ENCODE peak calls at places on chromosomes 3 and 15, in seven cellular contexts. V is astrocyte of the spinal cord; K is RWPE1; B is stimulated activated CD8-positive, alpha-beta memory T cell treated with anti-CD3 and anti-CD28 coated beads, Interleukin-7, amount 100 ng/mL, for 48 hours; O is KG1; M is LoVo; P is stimulated activated CD4-positive, alpha-beta T cell treated with anti-CD3 and anti-CD28 coated beads, Interleukin-2, amount 100 ng/mL, for 48 hours. A is an unnamed sample.

GRCh38 chr3:120203621-120204020 is 81.4 kb downstream of the GPR156 start:
- DNase-seq in B (no peak), M (no peak), K (no peak), V (no peak), O (no peak), P (no peak), A (no peak)

GRCh38 chr3:111978833-111979688 is at the start of gene ABHD10:
- DNase-seq in V (peak), O (peak), B (peak), P (peak), K (peak), M (peak), A (peak)

GRCh38 chr3:10352146-10352911 is 31.4 kb upstream of the SEC13 start:
- DNase-seq in B (no peak), O (no peak), V (peak), P (no peak), K (no peak), M (no peak), A (peak)

GRCh38 chr15:56759450-56759845 is 26.1 kb upstream of the ZNF280D start:
- DNase-seq in M (peak), V (peak), O (no peak), B (no peak), K (peak), P (no peak), A (peak)

GRCh38 chr15:80161473-80162016 is 8.7 kb downstream of the FAH start:
- DNase-seq in O (no peak), K (no peak), V (no peak), M (no peak), P (no peak), B (no peak), A (no peak)

GRCh38 chr3:159186581-159186980 is 384.7 kb downstream of the MFSD1 start:
- DNase-seq in O (no peak), K (no peak), B (no peak), P (no peak), V (no peak), M (no peak), A (no peak)

GRCh38 chr3:159583662-159584061 is 405.0 kb upstream of the IL12A start:
- DNase-seq in P (no peak), K (no peak), M (no peak), B (no peak), V (peak), O (no peak), A (no peak)

GRCh38 chr15:73851679-73852078 is 21.7 kb upstream of the TBC1D21 start:
- DNase-seq in M (peak), P (peak), K (peak), B (no peak), V (peak), O (peak), A (peak)

GRCh38 chr3:146594843-146595482 is 10.2 kb downstream of the PLSCR5 start:
- DNase-seq in B (no peak), V (peak), M (no peak), P (no peak), K (no peak), O (no peak), A (peak)

GRCh38 chr3:185070491-185071335 is 82.1 kb downstream of the C3orf70 start:
- DNase-seq in P (no peak), O (no peak), V (no peak), B (no peak), K (no peak), M (no peak), A (peak)

GRCh38 chr3:136381051-136381450 is 130.9 kb downstream of the PCCB start:
- DNase-seq in B (no peak), O (no peak), P (no peak), V (no peak), M (no peak), K (no peak), A (no peak)

GRCh38 chr15:49815506-49815905 is 194.7 kb downstream of the DTWD1 start:
- DNase-seq in P (no peak), V (no peak), O (no peak), K (no peak), B (no peak), M (no peak), A (no peak)

GRCh38 chr3:57164217-57164605 is 942 bp downstream of the IL17RD start:
- DNase-seq in V (peak), B (no peak), M (no peak), O (no peak), P (peak), K (no peak), A (no peak)

GRCh38 chr3:4772171-4772804 is 206.9 kb upstream of the BHLHE40 start:
- DNase-seq in P (no peak), V (peak), O (peak), M (no peak), K (peak), B (no peak), A (peak)

GRCh38 chr3:9779721-9780450 is 10.1 kb upstream of the CAMK1 start:
- DNase-seq in B (peak), V (no peak), K (no peak), P (no peak), M (no peak), O (peak), A (no peak)

GRCh38 chr15:85168642-85169173 is 187.1 kb downstream of the PDE8A start:
- DNase-seq in P (peak), B (no peak), O (peak), M (peak), K (peak), V (peak), A (no peak)

GRCh38 chr15:72389231-72389630 is 8.9 kb upstream of the TMEM202 start:
- DNase-seq in O (no peak), V (no peak), B (no peak), P (no peak), K (no peak), M (no peak), A (no peak)

GRCh38 chr3:170740726-170741591 is 129.0 kb downstream of the RPL22L1 start:
- DNase-seq in V (peak), P (no peak), B (no peak), K (peak), M (peak), O (no peak), A (peak)

GRCh38 chr15:77673801-77674317 is 41.1 kb upstream of the LINGO1 start:
- DNase-seq in V (no peak), P (no peak), M (no peak), B (no peak), K (no peak), O (no peak), A (no peak)

GRCh38 chr15:68512578-68512977 is 66.2 kb upstream of the CORO2B start:
- DNase-seq in B (no peak), P (no peak), K (no peak), M (no peak), V (no peak), O (no peak), A (no peak)

GRCh38 chr15:25737218-25737643 is 125.9 kb downstream of the ATP10A start:
- DNase-seq in V (peak), K (no peak), O (no peak), M (no peak), B (no peak), P (no peak), A (no peak)

GRCh38 chr3:69612791-69613190 is 126.5 kb upstream of the MITF start:
- DNase-seq in B (no peak), M (no peak), P (no peak), O (no peak), V (no peak), K (no peak), A (no peak)

GRCh38 chr3:58329922-58330413 is 2.7 kb upstream of the PXK start:
- DNase-seq in O (no peak), K (no peak), V (no peak), M (no peak), P (no peak), B (no peak), A (no peak)

GRCh38 chr3:34206996-34207395 is 408.6 kb downstream of the PDCD6IP start:
- DNase-seq in V (peak), K (no peak), O (no peak), P (no peak), B (no peak), M (no peak), A (peak)

GRCh38 chr3:191263850-191264249 is 64.8 kb downstream of the OSTN start:
- DNase-seq in M (no peak), K (no peak), P (no peak), O (no peak), B (no peak), V (no peak), A (no peak)

GRCh38 chr3:15220056-15220455 is 14.0 kb downstream of the CAPN7 start:
- DNase-seq in O (no peak), P (no peak), V (no peak), K (no peak), B (no peak), M (no peak), A (no peak)

GRCh38 chr15:57172925-57173324 is 203.4 kb upstream of the CGNL1 start:
- DNase-seq in O (no peak), V (no peak), M (no peak), K (no peak), B (no peak), P (no peak), A (no peak)

GRCh38 chr15:74630284-74631086 is 14.8 kb downstream of the CLK3 start:
- DNase-seq in P (no peak), K (no peak), B (no peak), V (no peak), O (no peak), M (no peak), A (no peak)